ENCODE peak calls at places on chromosomes 13 and 19, in four cellular contexts. R, L, Y and O are unnamed samples.

GRCh38 chr13:27745301-27745700 is 47.0 kb upstream of the GSX1 start:
- DNase-seq in R (no peak), L (no peak), Y (no peak), O (no peak)

GRCh38 chr19:35114656-35115537 is 726 bp upstream of the FXYD3 start:
- DNase-seq in Y (no peak), L (peak), R (peak), O (peak)

GRCh38 chr13:97100821-97101220 is 106.5 kb upstream of the OXGR1 start:
- DNase-seq in Y (no peak), R (no peak), L (no peak), O (no peak)

GRCh38 chr19:15672580-15673175 is at the start of gene CYP4F12:
- DNase-seq in L (peak), Y (no peak), R (no peak), O (peak)

GRCh38 chr13:77928909-77929308 is 10.3 kb upstream of the EDNRB start:
- DNase-seq in L (no peak), Y (no peak), R (no peak), O (peak)

GRCh38 chr13:40762849-40763248 is 8.1 kb downstream of the MRPS31 start:
- DNase-seq in R (no peak), Y (no peak), L (no peak), O (no peak)

GRCh38 chr19:51978882-51979281 is 7.8 kb downstream of the ZNF350 start:
- DNase-seq in Y (no peak), R (no peak), L (no peak), O (no peak)

GRCh38 chr13:30704596-30704995 is 30.7 kb upstream of the ALOX5AP start:
- DNase-seq in L (no peak), R (no peak), Y (no peak), O (no peak)

GRCh38 chr13:43303040-43303729 is 279.8 kb downstream of the DNAJC15 start:
- DNase-seq in Y (no peak), R (peak), L (peak), O (peak)

GRCh38 chr19:3471954-3472655 is 8.2 kb downstream of the SMIM24 start:
- DNase-seq in L (no peak), Y (no peak), R (peak), O (peak)

GRCh38 chr13:42807866-42808265 is 26.5 kb downstream of the FAM216B start:
- DNase-seq in L (no peak), R (no peak), Y (no peak), O (peak)

GRCh38 chr19:41324921-41325639 is 15.1 kb downstream of the CCDC97 start:
- DNase-seq in Y (peak), R (peak), L (peak), O (peak)

GRCh38 chr19:51688665-51689571 is 4.2 kb upstream of the SPACA6 start:
- DNase-seq in R (peak), L (peak), Y (peak), O (peak)

GRCh38 chr13:38981096-38981495 is 9.5 kb downstream of the STOML3 start:
- DNase-seq in Y (no peak), R (peak), L (no peak), O (no peak)

GRCh38 chr19:24074720-24075119 is 12.3 kb upstream of the ZNF254 start:
- DNase-seq in L (no peak), Y (no peak), R (no peak), O (no peak)

GRCh38 chr19:14475251-14476073 is at the start of gene PTGER1:
- DNase-seq in R (peak), Y (no peak), L (no peak), O (no peak)

GRCh38 chr19:49652723-49653465 is 10.9 kb downstream of the SCAF1 start:
- DNase-seq in L (no peak), R (no peak), Y (no peak), O (no peak)

GRCh38 chr13:27112006-27112405 is 59.6 kb downstream of the USP12 start:
- DNase-seq in R (no peak), L (no peak), Y (no peak), O (no peak)

GRCh38 chr13:46207828-46208227 is 3.9 kb upstream of the LRRC63 start:
- DNase-seq in L (no peak), Y (no peak), R (peak), O (no peak)

GRCh38 chr19:8209111-8209964 is at the start of gene CERS4:
- DNase-seq in L (peak), R (peak), Y (no peak), O (peak)

GRCh38 chr13:110869805-110870706 is 44.8 kb downstream of the ANKRD10 start:
- DNase-seq in Y (peak), R (peak), L (peak), O (peak)

GRCh38 chr19:20078696-20079095 is 896 bp downstream of the ZNF90 start:
- DNase-seq in R (peak), Y (no peak), L (peak), O (peak)

GRCh38 chr19:18895828-18896341 is at the start of gene CERS1:
- DNase-seq in L (no peak), R (peak), Y (no peak), O (no peak)

GRCh38 chr13:52405767-52406494 is at the start of gene THSD1:
- DNase-seq in Y (no peak), R (peak), L (peak), O (peak)

GRCh38 chr13:48859168-48860105 is 116.3 kb upstream of the FNDC3A start:
- DNase-seq in Y (no peak), L (no peak), R (no peak), O (no peak)

GRCh38 chr19:972281-972680 is 11.9 kb upstream of the WDR18 start:
- DNase-seq in L (no peak), Y (no peak), R (no peak), O (no peak)

GRCh38 chr13:41356788-41357187 is 45.7 kb downstream of the NAA16 start:
- DNase-seq in L (no peak), R (no peak), Y (no peak), O (no peak)

GRCh38 chr13:112968380-112968909 is 569 bp upstream of the MCF2L start:
- DNase-seq in L (peak), R (peak), Y (no peak), O (no peak)

GRCh38 chr13:21736926-21737325 is 66.1 kb downstream of the FGF9 start:
- DNase-seq in L (no peak), Y (no peak), R (no peak), O (no peak)

DNA sequence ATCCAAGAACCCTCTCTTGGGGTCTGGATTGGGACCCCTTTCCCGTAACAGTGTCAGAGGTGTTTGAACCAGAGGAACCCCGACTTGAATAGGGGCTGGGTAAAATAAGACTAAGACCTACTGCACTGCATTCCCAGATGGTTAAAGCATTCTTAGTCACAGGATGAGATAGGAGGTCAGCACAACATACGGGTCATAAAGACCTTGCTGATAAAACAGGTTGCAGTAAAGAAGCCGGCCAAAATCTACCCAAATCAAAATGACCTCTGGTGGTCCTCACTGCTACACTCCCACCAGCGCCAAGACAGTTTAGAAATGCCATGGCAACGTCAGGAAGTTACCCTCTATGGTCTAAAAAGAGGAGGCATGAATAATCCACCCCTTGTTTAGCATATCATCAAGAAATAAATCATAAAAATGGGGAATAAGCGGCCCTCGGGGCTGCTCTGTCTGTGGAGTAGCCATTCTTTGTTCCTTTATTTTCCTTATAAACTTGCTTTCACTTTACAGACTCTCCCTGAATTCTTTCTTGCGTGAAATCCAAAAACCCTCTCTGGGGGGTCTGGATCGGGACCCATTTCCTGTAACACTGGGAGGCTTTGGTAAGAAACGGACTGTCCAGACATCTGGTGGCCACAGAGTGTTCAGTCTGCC is 4.4 kb upstream of the SIN3B start:
- DNase-seq in Y (no peak), L (no peak), R (peak), O (no peak)
- TF ChIP-seq CTCF in Y (no peak), L (no peak), R (no peak), O (no peak)

GRCh38 chr19:10812196-10812595 is 23.8 kb downstream of the TMED1 start:
- DNase-seq in L (no peak), R (no peak), Y (no peak), O (no peak)
- H3K27ac ChIP-seq in L (no peak), R (no peak), Y (no peak), O (peak)

DNA sequence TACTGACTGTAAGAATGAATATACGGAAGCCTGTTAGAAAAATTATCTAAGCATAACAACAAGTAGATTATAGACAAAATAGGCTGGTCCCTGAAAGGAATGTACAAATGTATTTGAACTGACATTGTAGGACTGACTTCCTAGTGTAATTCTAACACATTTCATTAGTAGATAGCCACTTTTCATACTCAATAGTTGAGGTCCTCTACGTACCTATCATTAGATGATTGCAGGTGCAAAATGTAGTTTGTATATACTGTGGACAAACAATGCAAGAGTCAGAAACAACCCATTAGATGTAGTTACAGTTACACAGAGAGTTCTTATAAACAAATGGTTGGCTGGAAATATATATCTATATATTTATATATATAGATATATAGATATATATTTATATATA is 402.3 kb upstream of the SLITRK6 start:
- DNase-seq in Y (no peak), R (no peak), L (no peak), O (no peak)
- TF ChIP-seq CTCF in Y (no peak), R (no peak), L (no peak), O (no peak)

DNA sequence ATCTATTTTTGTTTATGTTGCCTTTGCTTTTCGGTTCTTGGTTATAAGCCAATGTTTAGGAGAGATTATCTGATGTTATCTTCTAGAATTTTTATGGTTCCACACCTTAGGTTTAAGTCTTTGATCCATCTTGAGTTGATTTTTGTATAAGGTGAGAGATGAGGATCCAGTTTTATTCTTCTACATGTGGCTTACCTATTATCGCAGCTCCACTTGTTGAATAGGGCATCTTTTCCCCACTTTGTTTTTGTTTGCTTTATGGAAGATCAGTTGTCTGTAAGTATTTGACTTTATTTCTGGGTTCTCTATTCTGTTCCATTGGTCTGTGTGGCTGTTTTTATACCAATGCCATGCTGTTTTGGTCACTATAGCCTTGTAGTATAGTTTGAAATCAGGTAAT is 927.0 kb downstream of the UQCRFS1 start:
- DNase-seq in R (no peak), Y (no peak), L (no peak), O (no peak)
- H3K27ac ChIP-seq in R (no peak), Y (no peak), L (no peak), O (no peak)

GRCh38 chr19:58499021-58499927 is 12.5 kb downstream of the SLC27A5 start:
- DNase-seq in Y (peak), L (peak), R (peak), O (peak)
- TF ChIP-seq CTCF in Y (peak), L (no peak), R (peak), O (no peak)